ENCODE peak calls at places on chromosomes 2 and 18, in four cellular contexts. One of them, this sample, is unnamed.

GRCh38 chr2:82636411-82637020 is 1822.6 kb downstream of the SUCLG1 start:
- DNase-seq in cardiac fibroblast: peak; percentile 9
- DNase-seq in SHP77 treated with DMSO at 0.1 percent for 48 hours: no peak
- DNase-seq in amygdala: no peak
- DNase-seq in this sample: no peak

GRCh38 chr18:8366656-8367055 is 242.6 kb upstream of the RAB12 start:
- DNase-seq in SHP77 treated with DMSO at 0.1 percent for 48 hours: no peak
- DNase-seq in amygdala: no peak
- DNase-seq in cardiac fibroblast: no peak
- DNase-seq in this sample: no peak

GRCh38 chr2:237720962-237721361 is 77.6 kb upstream of the RBM44 start:
- DNase-seq in SHP77 treated with DMSO at 0.1 percent for 48 hours: no peak
- DNase-seq in amygdala: no peak
- DNase-seq in cardiac fibroblast: peak; percentile 84
- DNase-seq in this sample: no peak

GRCh38 chr2:85291425-85292023 is 36.3 kb downstream of the TGOLN2 start:
- DNase-seq in cardiac fibroblast: no peak
- DNase-seq in SHP77 treated with DMSO at 0.1 percent for 48 hours: no peak
- DNase-seq in amygdala: no peak
- DNase-seq in this sample: no peak

GRCh38 chr2:45636013-45636412 is 15.5 kb upstream of the PRKCE start:
- DNase-seq in SHP77 treated with DMSO at 0.1 percent for 48 hours: no peak
- DNase-seq in cardiac fibroblast: no peak
- DNase-seq in amygdala: no peak
- DNase-seq in this sample: no peak

GRCh38 chr2:33380001-33380609 is 96.3 kb upstream of the RASGRP3 start:
- DNase-seq in amygdala: no peak
- DNase-seq in SHP77 treated with DMSO at 0.1 percent for 48 hours: no peak
- DNase-seq in cardiac fibroblast: peak; percentile 50
- DNase-seq in this sample: no peak

GRCh38 chr2:8986327-8986976 is 17.0 kb downstream of the MBOAT2 start:
- DNase-seq in cardiac fibroblast: no peak
- DNase-seq in amygdala: no peak
- DNase-seq in SHP77 treated with DMSO at 0.1 percent for 48 hours: no peak
- DNase-seq in this sample: no peak

GRCh38 chr18:60092073-60092472 is 192.3 kb downstream of the PMAIP1 start:
- DNase-seq in SHP77 treated with DMSO at 0.1 percent for 48 hours: no peak
- DNase-seq in amygdala: no peak
- DNase-seq in cardiac fibroblast: no peak
- DNase-seq in this sample: no peak

GRCh38 chr2:17747684-17748452 is 5.7 kb downstream of the SMC6 start:
- DNase-seq in SHP77 treated with DMSO at 0.1 percent for 48 hours: no peak
- DNase-seq in amygdala: no peak
- DNase-seq in cardiac fibroblast: peak; percentile 38
- DNase-seq in this sample: no peak

GRCh38 chr2:225865468-225865867 is 466.0 kb downstream of the NYAP2 start:
- DNase-seq in amygdala: no peak
- DNase-seq in SHP77 treated with DMSO at 0.1 percent for 48 hours: no peak
- DNase-seq in cardiac fibroblast: peak; percentile 33
- DNase-seq in this sample: no peak

GRCh38 chr2:37711308-37711731 is 39.9 kb upstream of the CDC42EP3 start:
- DNase-seq in amygdala: no peak
- DNase-seq in cardiac fibroblast: peak; percentile 94
- DNase-seq in SHP77 treated with DMSO at 0.1 percent for 48 hours: no peak
- DNase-seq in this sample: peak; percentile 32

GRCh38 chr2:20049631-20050030 is 1.8 kb downstream of the LAPTM4A start:
- DNase-seq in SHP77 treated with DMSO at 0.1 percent for 48 hours: no peak
- DNase-seq in amygdala: no peak
- DNase-seq in cardiac fibroblast: peak; percentile 40
- DNase-seq in this sample: no peak

GRCh38 chr18:48676756-48677368 is 138.0 kb downstream of the CTIF start:
- DNase-seq in cardiac fibroblast: peak; percentile 59
- DNase-seq in amygdala: peak; percentile 37
- DNase-seq in SHP77 treated with DMSO at 0.1 percent for 48 hours: no peak
- DNase-seq in this sample: peak; percentile 69

GRCh38 chr18:79786781-79787526 is 10.8 kb upstream of the KCNG2 start:
- DNase-seq in cardiac fibroblast: peak; percentile 81
- DNase-seq in SHP77 treated with DMSO at 0.1 percent for 48 hours: no peak
- DNase-seq in amygdala: no peak
- DNase-seq in this sample: no peak

GRCh38 chr2:9244985-9245544 is 38.5 kb downstream of the ASAP2 start:
- DNase-seq in SHP77 treated with DMSO at 0.1 percent for 48 hours: no peak
- DNase-seq in cardiac fibroblast: no peak
- DNase-seq in amygdala: no peak
- DNase-seq in this sample: no peak

GRCh38 chr18:21321711-21322110 is 79.7 kb downstream of the GREB1L start:
- DNase-seq in SHP77 treated with DMSO at 0.1 percent for 48 hours: no peak
- DNase-seq in cardiac fibroblast: no peak
- DNase-seq in amygdala: no peak
- DNase-seq in this sample: no peak

GRCh38 chr2:86513948-86514660 is 49.1 kb downstream of the CHMP3 start:
- DNase-seq in cardiac fibroblast: no peak
- DNase-seq in amygdala: no peak
- DNase-seq in SHP77 treated with DMSO at 0.1 percent for 48 hours: no peak
- DNase-seq in this sample: no peak